ENCODE peak calls at places on chromosomes 2 and 18, in five cellular contexts. Y, J, M, P and G are unnamed samples.

GRCh38 chr2:32832821-32833220 is 113.9 kb upstream of the LTBP1 start:
- DNase-seq in Y (no peak), J (no peak), M (peak; percentile 26), P (no peak), G (no peak)

GRCh38 chr2:75632091-75632704 is 14.4 kb upstream of the MRPL19 start:
- DNase-seq in Y (no peak), J (no peak), M (no peak), P (no peak), G (no peak)

GRCh38 chr2:118340103-118340502 is 251.8 kb downstream of the INSIG2 start:
- DNase-seq in Y (no peak), J (no peak), M (no peak), P (no peak), G (no peak)

GRCh38 chr2:206832886-206833285 is 67.5 kb downstream of the FASTKD2 start:
- DNase-seq in Y (no peak), J (no peak), M (no peak), P (no peak), G (no peak)

GRCh38 chr2:162106146-162106551 is 32.1 kb upstream of the DPP4 start:
- DNase-seq in Y (no peak), J (no peak), M (no peak), P (no peak), G (no peak)

GRCh38 chr18:12946549-12947354 is 1.1 kb upstream of the SEH1L start:
- DNase-seq in Y (no peak), J (peak; percentile 35), M (peak; percentile 64), P (peak; percentile 4), G (no peak)

GRCh38 chr18:34042423-34043146 is 182.1 kb downstream of the NOL4 start:
- DNase-seq in Y (no peak), J (no peak), M (no peak), P (no peak), G (no peak)

GRCh38 chr2:6580982-6581381 is 284.7 kb downstream of the CMPK2 start:
- DNase-seq in Y (no peak), J (no peak), M (peak; percentile 38), P (no peak), G (peak; percentile 14)

GRCh38 chr2:9297807-9298206 is 91.2 kb downstream of the ASAP2 start:
- DNase-seq in Y (no peak), J (no peak), M (no peak), P (no peak), G (no peak)

GRCh38 chr2:113277474-113278072 is 1.1 kb downstream of the PAX8 start:
- DNase-seq in Y (no peak), J (no peak), M (no peak), P (no peak), G (no peak)

GRCh38 chr2:9950521-9951271 is 797 bp upstream of the GRHL1 start:
- DNase-seq in Y (peak; percentile 77), J (no peak), M (no peak), P (no peak), G (no peak)

GRCh38 chr2:25567406-25567805 is 106.0 kb downstream of the DTNB start:
- DNase-seq in Y (no peak), J (peak; percentile 75), M (no peak), P (no peak), G (no peak)

GRCh38 chr2:141109633-141110032 is 1021.2 kb downstream of the LRP1B start:
- DNase-seq in Y (no peak), J (no peak), M (no peak), P (no peak), G (no peak)

GRCh38 chr2:63488118-63488713 is 100.1 kb downstream of the WDPCP start:
- DNase-seq in Y (no peak), J (no peak), M (no peak), P (no peak), G (no peak)

GRCh38 chr18:69401475-69402218 is 959 bp downstream of the DOK6 start:
- DNase-seq in Y (no peak), J (no peak), M (no peak), P (no peak), G (no peak)

GRCh38 chr18:36769611-36770314 is 59.0 kb downstream of the TPGS2 start:
- DNase-seq in Y (no peak), J (no peak), M (no peak), P (peak; percentile 27), G (no peak)

DNA sequence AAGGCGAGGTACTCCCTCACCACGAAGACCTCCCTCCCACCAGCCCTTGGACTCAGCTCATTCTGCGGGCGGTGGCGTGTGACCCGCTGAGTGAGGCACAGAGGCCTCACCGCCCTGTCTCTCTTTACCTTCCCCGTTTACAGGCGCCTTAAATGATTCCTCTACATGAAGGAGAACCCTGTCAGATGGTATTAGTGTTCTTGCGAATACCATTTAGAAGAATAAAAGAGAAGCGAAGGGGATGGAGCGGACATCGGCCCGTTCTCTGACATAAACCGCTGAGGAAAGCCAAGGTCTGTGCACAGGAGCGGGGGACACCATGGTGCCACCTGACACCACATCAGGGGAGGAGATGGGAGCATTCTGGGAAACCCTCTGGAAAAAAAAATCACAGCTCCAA is 179.8 kb downstream of the HDAC4 start:
- DNase-seq in Y (no peak), J (no peak), M (no peak), P (no peak), G (no peak)
- H3K27ac ChIP-seq in Y (peak overlapping the region; percentile 89), J (no peak overlapping the region), M (no peak overlapping the region), P (no peak overlapping the region), G (no peak overlapping the region)

GRCh38 chr2:148616696-148617095 is 27.9 kb upstream of the EPC2 start:
- DNase-seq in Y (no peak), J (no peak), M (no peak), P (no peak), G (no peak)

GRCh38 chr2:148614024-148614331 is 30.6 kb upstream of the EPC2 start:
- DNase-seq in Y (no peak), J (no peak), M (no peak), P (peak; percentile 43), G (no peak)

GRCh38 chr2:148613231-148614023 is 31.1 kb upstream of the EPC2 start:
- DNase-seq in Y (no peak), J (no peak), M (no peak), P (no peak), G (no peak)

GRCh38 chr2:148615446-148615845 is 29.1 kb upstream of the EPC2 start:
- DNase-seq in Y (no peak), J (no peak), M (no peak), P (no peak), G (no peak)

DNA sequence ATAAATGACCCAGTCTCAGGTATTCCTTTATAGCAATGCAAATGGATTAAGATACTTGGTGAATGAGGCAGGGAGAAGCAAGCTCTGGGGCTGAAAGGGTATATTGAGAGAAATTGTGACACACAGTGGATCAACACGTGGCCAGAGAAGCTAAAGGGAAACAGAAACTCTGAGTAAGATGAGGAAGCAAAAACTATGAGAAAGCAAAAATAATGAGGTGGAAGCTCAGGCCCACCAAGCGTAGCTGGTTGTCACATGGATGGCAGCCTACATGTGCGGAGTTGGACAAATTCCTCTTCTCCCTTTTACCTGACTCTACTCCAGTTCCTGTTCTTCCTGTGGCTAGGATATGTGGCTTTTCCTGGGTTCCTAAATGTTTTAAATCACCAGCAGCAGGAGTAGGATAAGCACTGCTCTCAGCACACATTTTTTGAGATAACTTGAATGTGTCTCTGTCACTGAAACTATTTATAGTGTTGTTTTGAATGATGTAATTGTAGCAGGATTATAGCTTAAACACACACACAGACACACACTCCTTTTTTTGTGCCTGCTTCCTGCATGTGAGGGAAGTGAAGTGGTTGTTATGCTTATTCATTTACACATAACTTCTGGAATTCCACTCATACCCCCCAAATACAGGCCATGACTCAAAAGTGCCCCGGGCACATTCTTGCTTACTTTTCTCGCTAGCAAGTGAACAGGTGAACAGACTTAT is 30.1 kb upstream of the EPC2 start:
- DNase-seq in Y (no peak), J (no peak), M (peak; percentile 81), P (no peak), G (peak; percentile 46)
- H3K27ac ChIP-seq in Y (peak overlapping the region; percentile 0), J (no peak overlapping the region), M (peak overlapping the region; percentile 80), P (no peak overlapping the region), G (peak overlapping the region; percentile 60)

DNA sequence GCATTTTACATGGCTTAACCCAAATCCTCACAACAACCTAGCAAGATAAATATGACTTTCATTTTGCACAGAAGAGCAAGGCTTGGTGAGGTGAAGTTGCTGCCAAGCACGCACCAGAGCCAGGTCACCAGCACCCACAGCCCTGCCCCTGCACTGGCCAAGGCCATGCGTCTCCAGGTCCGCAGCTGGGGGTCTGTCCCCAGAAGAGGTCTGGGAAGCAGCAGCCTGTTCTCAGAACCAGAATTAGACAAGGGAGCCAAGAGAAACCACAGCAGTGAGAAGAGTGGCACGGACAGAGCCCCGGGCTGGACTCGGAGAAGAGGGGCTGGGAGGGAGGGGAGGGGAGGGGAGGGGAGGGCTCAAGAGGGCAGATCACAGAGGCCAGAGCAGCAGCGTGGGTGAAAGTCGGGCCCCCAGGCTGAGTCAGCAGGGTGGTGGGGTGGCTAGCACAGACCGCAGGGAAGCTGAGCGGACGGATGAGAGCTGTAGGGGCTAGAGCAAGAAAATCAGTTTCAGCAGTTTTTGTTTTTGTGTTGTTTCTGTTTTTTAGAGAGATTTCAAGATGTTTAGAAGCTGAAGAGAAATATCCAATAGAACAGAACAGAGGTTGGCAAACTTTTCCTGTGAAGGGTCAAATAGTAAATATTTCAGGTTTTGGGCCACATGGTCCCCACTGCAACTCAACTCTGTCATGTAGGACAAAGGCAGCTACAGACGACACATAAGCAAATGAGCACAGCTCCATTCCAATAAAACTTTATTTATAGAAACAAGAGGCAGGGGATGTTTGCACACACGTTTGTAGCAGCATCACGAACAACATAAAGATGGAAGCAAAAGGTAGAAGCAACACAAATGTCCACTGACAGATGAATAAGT is 7.4 kb upstream of the MTERF4 start:
- DNase-seq in Y (no peak), J (no peak), M (no peak), P (no peak), G (no peak)
- H3K27ac ChIP-seq in Y (no peak overlapping the region), J (no peak overlapping the region), M (no peak overlapping the region), P (no peak overlapping the region), G (no peak overlapping the region)

GRCh38 chr2:169351725-169352124 is 10.6 kb downstream of the LRP2 start:
- DNase-seq in Y (no peak), J (no peak), M (no peak), P (no peak), G (no peak)
- H3K27ac ChIP-seq in Y (no peak overlapping the region), J (no peak overlapping the region), M (no peak overlapping the region), P (no peak overlapping the region), G (no peak overlapping the region)

GRCh38 chr2:98975611-98976010 is 39.6 kb upstream of the CRACDL start:
- DNase-seq in Y (no peak), J (no peak), M (no peak), P (no peak), G (no peak)
- H3K27ac ChIP-seq in Y (no peak overlapping the region), J (no peak overlapping the region), M (no peak overlapping the region), P (no peak overlapping the region), G (no peak overlapping the region)

GRCh38 chr18:63161032-63161727 is 158.4 kb downstream of the BCL2 start:
- DNase-seq in Y (no peak), J (peak; percentile 42), M (no peak), P (no peak), G (no peak)
- H3K27ac ChIP-seq in Y (peak overlapping the region; percentile 56), J (peak overlapping the region; percentile 62), M (peak overlapping the region; percentile 60), P (no peak overlapping the region), G (no peak overlapping the region)